ENCODE peak calls at places on chromosomes 1 and 21, in four cellular contexts. Z is fibroblast of lung, E is ACHN, X is ovary. V is an unnamed sample.

GRCh38 chr1:243946946-243947345 is 96.9 kb upstream of the AKT3 start:
- DNase-seq in Z (no peak), E (peak; percentile 64), X (no peak), V (no peak)

GRCh38 chr1:185644531-185644930 is 89.7 kb upstream of the HMCN1 start:
- DNase-seq in Z (peak; percentile 23), E (no peak), X (no peak), V (no peak)

GRCh38 chr1:65948609-65949229 is 156.0 kb downstream of the PDE4B start:
- DNase-seq in Z (peak; percentile 36), E (no peak), X (no peak), V (no peak)

GRCh38 chr1:47340227-47340626 is 6.6 kb downstream of the CMPK1 start:
- DNase-seq in Z (peak; percentile 6), E (no peak), X (no peak), V (no peak)

GRCh38 chr1:100443739-100444571 is 91.6 kb downstream of the CDC14A start:
- DNase-seq in Z (peak; percentile 90), E (no peak), X (no peak), V (no peak)

GRCh38 chr21:42565886-42566523 is 52.4 kb downstream of the SLC37A1 start:
- DNase-seq in Z (no peak), E (no peak), X (peak; percentile 21), V (peak; percentile 8)

GRCh38 chr21:15015622-15016471 is 49.0 kb downstream of the NRIP1 start:
- DNase-seq in Z (peak; percentile 94), E (no peak), X (no peak), V (no peak)

GRCh38 chr1:109271458-109271857 is 11.5 kb downstream of the PSRC1 start:
- DNase-seq in Z (no peak), E (no peak), X (no peak), V (no peak)

GRCh38 chr1:30704765-30705509 is 18.4 kb downstream of the MATN1 start:
- DNase-seq in Z (no peak), E (no peak), X (no peak), V (no peak)

GRCh38 chr21:42341776-42342542 is 8.8 kb downstream of the TFF2 start:
- DNase-seq in Z (no peak), E (no peak), X (no peak), V (no peak)